ENCODE peak calls at places on chromosomes 11 and 22, in seven cellular contexts. O is upper lobe of left lung, N is HepG2, R is endothelial cell of umbilical vein, G is transverse colon, A is GM23338, F is suprapubic skin. X is an unnamed sample. For H3K4me1, the result is how much of the 10 kb centered on the place peaks cover.

GRCh38 chr11:71190551-71190950 is 61.8 kb downstream of the SHANK2 start:
- DNase-seq in O (no peak), N (no peak), R (no peak), G (no peak), A (no peak), F (no peak), X (peak)

GRCh38 chr11:27228232-27228631 is 134.8 kb downstream of the CCDC34 start:
- DNase-seq in O (no peak), N (no peak), R (no peak), G (no peak), A (no peak), F (no peak), X (no peak)

GRCh38 chr22:39525658-39525975 is 5.3 kb downstream of the ATF4 start:
- DNase-seq in O (no peak), N (no peak), R (no peak), G (no peak), A (no peak), F (no peak), X (no peak)

GRCh38 chr11:19728436-19728835 is 15.8 kb downstream of the NAV2 start:
- DNase-seq in O (no peak), N (no peak), R (no peak), G (no peak), A (no peak), F (no peak), X (no peak)

GRCh38 chr11:34366522-34366921 is 8.7 kb upstream of the ABTB2 start:
- DNase-seq in O (no peak), N (peak), R (peak), G (peak), A (peak), F (no peak), X (no peak)

GRCh38 chr22:46846154-46846831 is 83.8 kb downstream of the TBC1D22A start:
- DNase-seq in O (no peak), N (no peak), R (peak), G (no peak), A (no peak), F (no peak), X (no peak)

GRCh38 chr11:112794321-112794720 is 166.9 kb upstream of the NCAM1 start:
- DNase-seq in O (no peak), N (no peak), R (no peak), G (no peak), A (no peak), F (no peak), X (no peak)

GRCh38 chr22:38036392-38037062 is 20.7 kb upstream of the PICK1 start:
- DNase-seq in O (no peak), N (no peak), R (no peak), G (no peak), A (no peak), F (no peak), X (no peak)

GRCh38 chr22:47320560-47320959 is 558.1 kb downstream of the TBC1D22A start:
- DNase-seq in O (no peak), N (no peak), R (no peak), G (no peak), A (no peak), F (no peak), X (no peak)

GRCh38 chr11:45806072-45806933 is 1.4 kb downstream of the SLC35C1 start:
- DNase-seq in O (peak), N (no peak), R (no peak), G (no peak), A (no peak), F (no peak), X (no peak)

GRCh38 chr22:30205281-30206115 is 41.1 kb downstream of the LIF start:
- DNase-seq in O (no peak), N (peak), R (no peak), G (no peak), A (no peak), F (peak), X (peak)

GRCh38 chr11:61309739-61310138 is 14.6 kb upstream of the VWCE start:
- DNase-seq in O (no peak), N (no peak), R (no peak), G (no peak), A (no peak), F (no peak), X (no peak)

GRCh38 chr22:42611076-42611475 is 3.6 kb downstream of the POLDIP3 start:
- DNase-seq in O (no peak), N (no peak), R (no peak), G (no peak), A (no peak), F (no peak), X (no peak)

GRCh38 chr11:17542249-17542648 is 2.0 kb downstream of the USH1C start:
- DNase-seq in O (no peak), N (peak), R (no peak), G (peak), A (no peak), F (no peak), X (no peak)

GRCh38 chr11:17651061-17651460 is 68.3 kb upstream of the MYOD1 start:
- DNase-seq in O (no peak), N (no peak), R (no peak), G (no peak), A (no peak), F (no peak), X (no peak)

GRCh38 chr11:36057372-36058045 is 113.6 kb downstream of the LDLRAD3 start:
- DNase-seq in O (no peak), N (no peak), R (peak), G (peak), A (no peak), F (no peak), X (peak)

GRCh38 chr22:24420072-24420976 is 7.1 kb upstream of the ADORA2A start:
- DNase-seq in O (peak), N (peak), R (peak), G (no peak), A (peak), F (peak), X (peak)

GRCh38 chr11:60887531-60887930 is 18.9 kb downstream of the PRPF19 start:
- DNase-seq in O (no peak), N (peak), R (peak), G (peak), A (peak), F (no peak), X (no peak)

GRCh38 chr11:44615913-44616806 is 50.7 kb downstream of the CD82 start:
- DNase-seq in O (no peak), N (no peak), R (no peak), G (no peak), A (no peak), F (peak), X (peak)

GRCh38 chr11:2949920-2950319 is 20.7 kb upstream of the PHLDA2 start:
- DNase-seq in O (no peak), N (no peak), R (no peak), G (no peak), A (no peak), F (no peak), X (no peak)

GRCh38 chr11:1943977-1944376 is 3.2 kb upstream of the MRPL23 start:
- DNase-seq in O (peak), N (no peak), R (peak), G (peak), A (no peak), F (peak), X (peak)

GRCh38 chr11:2445107-2445947 is 519 bp downstream of the KCNQ1 start:
- DNase-seq in O (peak), N (no peak), R (no peak), G (no peak), A (peak), F (peak), X (no peak)

GRCh38 chr11:133570376-133570775 is 38.1 kb upstream of the OPCML start:
- DNase-seq in O (no peak), N (no peak), R (no peak), G (no peak), A (no peak), F (no peak), X (no peak)

GRCh38 chr11:100105605-100106358 is 581.3 kb upstream of the ARHGAP42 start:
- DNase-seq in O (no peak), N (no peak), R (no peak), G (peak), A (no peak), F (no peak), X (no peak)

GRCh38 chr22:33923660-33924246 is 3.5 kb upstream of the LARGE1 start:
- DNase-seq in O (no peak), N (peak), R (peak), G (peak), A (peak), F (no peak), X (peak)

GRCh38 chr11:45459501-45459900 is 173.4 kb upstream of the SYT13 start:
- DNase-seq in O (no peak), N (no peak), R (no peak), G (no peak), A (no peak), F (no peak), X (no peak)

GRCh38 chr11:47161134-47161854 is 15.4 kb downstream of the ARFGAP2 start:
- DNase-seq in O (peak), N (peak), R (peak), G (peak), A (peak), F (no peak), X (peak)
- TF ChIP-seq POLR2AphosphoS5 in O (no peak), N (no peak), R (no peak), G (no peak), A (no peak), F (no peak), X (no peak)

GRCh38 chr22:32830957-32831356 is 29.5 kb downstream of the TIMP3 start:
- DNase-seq in O (no peak), N (no peak), R (no peak), G (no peak), A (no peak), F (no peak), X (peak)

GRCh38 chr22:32831571-32831970 is 30.1 kb downstream of the TIMP3 start:
- DNase-seq in O (peak), N (no peak), R (no peak), G (no peak), A (no peak), F (no peak), X (peak)

GRCh38 chr22:32828561-32828960 is 27.1 kb downstream of the TIMP3 start:
- DNase-seq in O (no peak), N (no peak), R (no peak), G (no peak), A (no peak), F (no peak), X (peak)

GRCh38 chr22:32829451-32829851 is 27.9 kb downstream of the TIMP3 start:
- DNase-seq in O (peak), N (no peak), R (no peak), G (no peak), A (no peak), F (no peak), X (peak)

GRCh38 chr22:32830473-32830872 is 29.0 kb downstream of the TIMP3 start:
- DNase-seq in O (peak), N (no peak), R (peak), G (no peak), A (peak), F (peak), X (peak)
- H3K4me1 ChIP-seq in O (half or more), N (under half), R (under half), G (under half), A (under half), F (half or more), X (half or more)

DNA sequence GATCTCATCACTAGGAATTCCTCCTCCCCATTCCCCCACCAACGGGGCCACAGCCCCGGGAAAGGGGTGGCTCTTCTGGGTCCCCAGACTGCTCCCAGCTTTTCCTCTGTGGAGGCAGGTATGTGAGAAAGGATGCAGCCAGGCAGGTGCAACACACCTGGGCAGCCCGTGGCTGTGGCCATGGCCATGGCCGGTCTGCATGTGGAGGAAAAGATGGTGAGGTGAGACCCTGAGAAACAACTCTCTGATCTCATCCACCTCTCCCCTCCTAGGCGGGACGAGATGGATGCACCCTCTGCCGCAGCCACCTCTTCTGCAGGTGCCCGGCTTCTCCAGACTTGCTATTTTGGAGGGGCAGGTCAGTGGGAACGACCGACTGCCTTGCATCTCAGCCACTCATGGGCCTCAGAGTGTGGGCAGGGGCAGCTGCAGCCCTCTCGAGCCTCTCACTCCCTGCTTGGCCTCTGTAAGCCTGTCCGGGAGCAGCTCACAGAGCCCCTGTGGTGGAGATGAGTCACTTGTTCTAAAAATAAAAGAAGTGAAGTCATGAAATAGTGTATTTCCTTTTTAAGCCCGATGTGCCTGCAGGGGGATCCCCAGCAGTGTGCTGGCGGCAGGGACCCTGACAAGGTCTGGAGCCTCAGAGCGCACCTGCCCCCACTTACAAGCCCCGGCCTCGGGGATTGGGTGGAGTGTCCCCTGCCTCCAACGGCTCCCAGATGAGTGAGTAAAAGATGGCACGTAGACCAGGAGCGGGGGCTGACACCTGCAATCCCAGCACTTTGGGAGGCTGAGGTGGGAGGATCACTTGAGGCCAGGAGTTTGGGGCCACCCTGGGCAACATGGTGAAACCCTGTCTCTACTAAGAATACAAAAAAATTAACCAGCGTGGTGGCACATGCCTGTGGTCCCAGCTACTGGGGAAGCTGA is 10.7 kb downstream of the SMIM38 start:
- DNase-seq in O (peak), N (peak), R (peak), G (no peak), A (peak), F (no peak), X (no peak)
- TF ChIP-seq POLR2AphosphoS5 in O (no peak), N (no peak), R (no peak), G (no peak), A (no peak), F (no peak), X (peak)

GRCh38 chr22:45602824-45603301 is 68.8 kb upstream of the ATXN10 start:
- DNase-seq in O (no peak), N (peak), R (no peak), G (no peak), A (peak), F (no peak), X (peak)

GRCh38 chr22:45600791-45601730 is 70.6 kb upstream of the ATXN10 start:
- DNase-seq in O (no peak), N (no peak), R (no peak), G (no peak), A (no peak), F (no peak), X (peak)

GRCh38 chr22:45604239-45604711 is 67.4 kb upstream of the ATXN10 start:
- DNase-seq in O (no peak), N (no peak), R (no peak), G (no peak), A (no peak), F (no peak), X (peak)

GRCh38 chr22:45603631-45604030 is 68.0 kb upstream of the ATXN10 start:
- DNase-seq in O (no peak), N (no peak), R (no peak), G (no peak), A (no peak), F (no peak), X (peak)

GRCh38 chr22:45602004-45602733 is 69.5 kb upstream of the ATXN10 start:
- DNase-seq in O (no peak), N (no peak), R (no peak), G (no peak), A (peak), F (no peak), X (peak)
- H3K4me1 ChIP-seq in O (under half), N (under half), R (under half), G (under half), A (under half), F (under half), X (under half)

DNA sequence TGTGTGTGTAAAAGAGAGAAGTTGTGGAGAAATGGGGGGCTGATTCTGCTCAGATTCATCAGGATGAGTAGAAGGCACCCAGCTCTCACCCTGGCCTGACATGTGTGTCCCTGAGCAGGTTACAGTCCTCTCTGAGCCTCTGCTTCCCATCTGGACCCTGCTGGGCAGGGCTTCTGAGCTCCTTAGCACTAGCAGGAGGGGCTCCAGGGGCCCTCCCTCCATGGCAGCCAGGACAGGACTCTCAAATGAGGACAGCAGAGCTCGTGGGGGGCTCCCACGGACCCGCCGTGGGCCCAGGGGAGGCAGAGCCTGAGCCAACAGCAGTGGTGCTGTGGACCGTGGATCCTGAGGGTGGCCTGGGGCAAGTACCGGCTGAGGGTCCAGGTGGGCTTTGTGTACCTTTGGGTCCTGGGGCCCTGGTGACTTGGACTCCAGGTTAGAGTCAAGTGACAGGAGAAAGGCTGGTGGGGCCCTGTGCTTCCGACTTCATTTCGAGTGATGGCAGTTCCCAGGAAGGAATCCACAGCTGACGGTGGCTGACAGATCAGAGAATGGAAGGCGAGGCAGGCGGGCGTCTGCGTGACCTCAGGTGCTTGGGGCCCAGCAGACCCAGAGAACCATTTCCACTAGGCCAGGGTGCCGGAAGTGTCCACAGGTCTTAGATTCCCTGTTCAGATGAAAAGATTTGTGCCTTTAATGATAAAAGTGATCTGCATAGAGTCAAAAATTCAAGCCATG is 21.9 kb downstream of the NEAT1 start:
- DNase-seq in O (peak), N (no peak), R (peak), G (no peak), A (no peak), F (peak), X (peak)
- TF ChIP-seq POLR2AphosphoS5 in O (peak), N (no peak), R (no peak), G (peak), A (no peak), F (no peak), X (peak)

GRCh38 chr22:36197065-36197440 is 4.6 kb downstream of the APOL4 start:
- DNase-seq in O (no peak), N (no peak), R (peak), G (peak), A (peak), F (no peak), X (peak)

GRCh38 chr22:36196254-36197064 is 5.2 kb downstream of the APOL4 start:
- DNase-seq in O (no peak), N (no peak), R (no peak), G (no peak), A (no peak), F (no peak), X (no peak)

GRCh38 chr22:36197601-36198146 is 3.9 kb downstream of the APOL4 start:
- DNase-seq in O (no peak), N (no peak), R (no peak), G (no peak), A (peak), F (no peak), X (no peak)

GRCh38 chr22:36198482-36198881 is 3.1 kb downstream of the APOL4 start:
- DNase-seq in O (no peak), N (no peak), R (no peak), G (no peak), A (no peak), F (no peak), X (no peak)

DNA sequence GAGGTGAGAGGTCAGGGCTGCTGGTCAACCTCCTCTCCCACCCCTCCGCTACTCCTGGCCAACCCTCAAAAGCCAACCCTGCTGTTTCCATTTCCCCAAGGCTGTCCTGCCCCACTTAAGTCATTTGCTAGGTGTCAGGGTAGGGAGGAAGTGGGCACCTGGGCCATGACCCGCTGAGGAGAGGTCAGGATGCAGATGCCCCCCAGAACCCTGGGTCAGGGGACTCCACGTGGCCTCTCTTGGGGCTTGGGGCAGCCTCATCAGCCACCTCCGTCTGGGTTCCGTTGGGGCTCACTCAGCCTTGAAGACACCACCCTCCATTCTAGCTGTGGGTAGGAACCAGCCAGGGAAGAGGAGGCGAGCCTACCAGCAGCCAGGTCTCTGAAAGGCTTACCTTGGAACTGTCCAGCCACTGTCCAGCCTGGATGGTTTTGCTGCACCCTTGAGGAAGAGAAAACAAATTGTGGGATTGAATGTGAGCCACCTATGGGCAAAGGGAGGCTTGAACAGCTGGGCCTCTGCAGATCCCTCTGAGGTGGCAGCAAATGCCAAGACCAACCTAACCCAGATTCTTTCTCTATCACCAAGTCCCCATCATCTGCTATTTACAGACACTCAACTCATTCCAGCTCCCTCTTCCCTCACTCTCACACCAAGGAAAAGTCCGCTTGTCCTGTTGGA is 2.5 kb downstream of the APOL4 start:
- DNase-seq in O (no peak), N (peak), R (no peak), G (no peak), A (no peak), F (no peak), X (no peak)
- H3K4me1 ChIP-seq in O (under half), N (under half), R (under half), G (under half), A (under half), F (under half), X (under half)

DNA sequence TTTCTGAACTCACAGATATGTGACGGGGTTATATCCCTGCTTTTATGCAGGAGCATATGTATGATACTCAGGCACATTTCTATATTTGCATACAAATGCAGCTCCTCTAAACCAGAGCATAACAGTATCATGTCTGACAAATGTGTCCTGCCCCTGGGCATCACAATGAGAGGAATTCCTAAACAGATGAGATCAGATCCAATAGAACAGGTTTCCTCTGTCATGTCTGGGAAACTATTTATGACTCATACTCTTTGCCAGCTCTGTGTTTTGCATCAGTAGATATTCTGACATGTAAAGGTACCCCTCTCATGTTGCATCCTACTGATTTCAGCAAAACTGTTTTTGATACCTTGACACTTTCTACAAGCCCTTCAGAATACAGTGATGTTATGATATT is 29.4 kb downstream of the SYT9 start:
- DNase-seq in O (no peak), N (peak), R (peak), G (no peak), A (peak), F (no peak), X (no peak)
- TF ChIP-seq POLR2AphosphoS5 in O (no peak), N (no peak), R (no peak), G (no peak), A (no peak), F (no peak), X (no peak)

X was measured in sigmoid colon.